ENCODE peak calls at places on chromosome 22, in eight cellular contexts. P is lower lobe of right lung; E is right cardiac atrium; V is neural progenitor cell; S is right atrium auricular region; W is CD8-positive, alpha-beta memory T cell; F is ovary; B is AG04450. I is an unnamed sample.

GRCh38 chr22:45240137-45240809 is 421 bp downstream of the KIAA0930 start:
- DNase-seq in B (no peak), S (no peak), W (no peak), V (peak; percentile 43), P (peak; percentile 75), E (no peak), F (peak; percentile 43), I (peak; percentile 38)

GRCh38 chr22:22552630-22553029 is 6.4 kb downstream of the PRAME start:
- DNase-seq in V (peak; percentile 82), S (no peak), W (no peak), B (no peak), P (no peak), F (no peak), E (no peak), I (no peak)

GRCh38 chr22:44861245-44861644 is 108.9 kb downstream of the ARHGAP8 start:
- DNase-seq in P (no peak), F (no peak), S (no peak), V (no peak), E (no peak), W (no peak), B (no peak), I (no peak)

GRCh38 chr22:29635734-29636357 is 32.4 kb downstream of the NF2 start:
- DNase-seq in B (no peak), S (no peak), V (peak; percentile 51), W (no peak), E (no peak), F (no peak), P (no peak), I (no peak)

GRCh38 chr22:41397143-41397811 is 15.5 kb downstream of the TEF start:
- DNase-seq in V (no peak), B (no peak), W (no peak), P (no peak), S (no peak), F (no peak), E (no peak), I (no peak)

GRCh38 chr22:24585461-24585860 is 7.4 kb downstream of the LRRC75B start:
- DNase-seq in F (no peak), B (no peak), V (no peak), W (no peak), S (no peak), E (no peak), P (no peak), I (no peak)

GRCh38 chr22:31179345-31179744 is 19.4 kb downstream of the RNF185 start:
- DNase-seq in W (no peak), V (no peak), P (no peak), F (no peak), E (no peak), S (no peak), B (no peak), I (peak; percentile 50)

GRCh38 chr22:23715811-23716355 is 25.1 kb downstream of the RGL4 start:
- DNase-seq in E (peak; percentile 56), B (no peak), S (no peak), W (no peak), V (no peak), P (no peak), F (peak; percentile 42), I (no peak)

GRCh38 chr22:18947905-18948304 is 11.8 kb upstream of the PRODH start:
- DNase-seq in S (no peak), P (peak; percentile 43), V (no peak), F (no peak), E (peak; percentile 38), B (no peak), W (no peak), I (peak; percentile 31)

GRCh38 chr22:36467946-36468345 is 13.5 kb downstream of the TXN2 start:
- DNase-seq in V (no peak), P (no peak), E (no peak), S (no peak), B (peak; percentile 94), W (no peak), F (no peak), I (peak; percentile 97)

GRCh38 chr22:37647317-37647716 is 7.8 kb downstream of the SH3BP1 start:
- DNase-seq in E (no peak), S (no peak), V (no peak), W (no peak), P (no peak), B (no peak), F (no peak), I (no peak)

GRCh38 chr22:20611418-20611817 is 104.0 kb downstream of the MED15 start:
- DNase-seq in P (peak; percentile 35), V (no peak), S (no peak), B (no peak), E (no peak), W (no peak), F (no peak), I (no peak)

GRCh38 chr22:42022162-42022847 is 23.7 kb downstream of the WBP2NL start:
- DNase-seq in E (no peak), P (no peak), S (no peak), V (no peak), B (no peak), F (no peak), W (no peak), I (no peak)

GRCh38 chr22:26589845-26590524 is at the start of gene TPST2:
- DNase-seq in F (peak; percentile 81), E (peak; percentile 92), V (peak; percentile 89), W (peak; percentile 74), B (no peak), S (peak; percentile 74), P (peak; percentile 83), I (peak; percentile 70)

GRCh38 chr22:26588749-26589366 is 1.1 kb downstream of the TPST2 start:
- DNase-seq in F (peak; percentile 20), B (no peak), E (no peak), S (no peak), V (no peak), P (no peak), W (no peak), I (no peak)

GRCh38 chr22:26586556-26587325 is 3.2 kb downstream of the TPST2 start:
- DNase-seq in V (no peak), E (no peak), S (peak; percentile 69), B (no peak), P (no peak), W (no peak), F (no peak), I (no peak)

GRCh38 chr22:26589367-26589844 is 526 bp downstream of the TPST2 start:
- DNase-seq in V (peak; percentile 54), S (no peak), B (no peak), E (peak; percentile 73), P (peak; percentile 66), F (peak; percentile 35), W (peak; percentile 21), I (peak; percentile 36)

DNA sequence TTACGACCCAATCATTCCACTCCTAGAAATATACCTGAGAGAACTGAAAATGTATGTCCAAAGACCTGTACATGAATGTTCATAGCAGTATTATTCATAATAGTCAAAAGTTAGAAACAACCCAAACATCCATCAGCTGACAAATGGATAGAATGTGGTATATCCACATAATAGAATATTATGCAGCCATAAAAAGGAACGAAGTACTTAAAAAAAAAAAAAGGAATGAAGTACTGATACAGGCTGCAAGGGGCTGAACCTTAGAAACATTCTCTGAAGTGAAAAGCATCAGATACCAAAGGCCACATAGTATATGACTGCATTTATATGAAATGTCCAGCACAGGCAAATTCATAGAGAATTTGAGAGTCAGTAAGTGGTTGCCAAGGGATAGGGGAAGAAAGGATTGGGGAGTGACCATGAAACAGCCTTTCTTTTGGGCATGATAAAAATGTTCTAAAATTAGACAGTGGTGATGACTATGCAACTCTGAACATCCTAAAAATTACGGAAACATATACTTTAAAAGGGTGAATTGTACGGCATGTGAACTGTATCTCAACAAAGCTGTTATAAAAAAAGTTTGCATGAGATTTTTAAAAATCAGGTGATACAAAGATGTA is 1.8 kb downstream of the TPST2 start:
- DNase-seq in B (no peak), P (no peak), E (no peak), V (no peak), S (no peak), F (no peak), W (no peak), I (no peak)
- H3K4me3 ChIP-seq in B (no peak overlapping the region), P (peak overlapping the region; percentile 88), E (no peak overlapping the region), V (no peak overlapping the region), S (no peak overlapping the region), F (no peak overlapping the region), W (no peak overlapping the region), I (no peak overlapping the region)

GRCh38 chr22:47371263-47372090 is 609.0 kb downstream of the TBC1D22A start:
- DNase-seq in B (no peak), W (no peak), S (no peak), V (no peak), P (peak; percentile 34), F (peak; percentile 9), E (no peak), I (no peak)
- H3K9me3 ChIP-seq in B (peaks cover 5% of the 10 kb centered on the region), W (no peaks in the 10 kb centered on the region), S (no peaks in the 10 kb centered on the region), V (no peaks in the 10 kb centered on the region), P (no peaks in the 10 kb centered on the region), F (no peaks in the 10 kb centered on the region), E (no peaks in the 10 kb centered on the region), I (no peaks in the 10 kb centered on the region)

DNA sequence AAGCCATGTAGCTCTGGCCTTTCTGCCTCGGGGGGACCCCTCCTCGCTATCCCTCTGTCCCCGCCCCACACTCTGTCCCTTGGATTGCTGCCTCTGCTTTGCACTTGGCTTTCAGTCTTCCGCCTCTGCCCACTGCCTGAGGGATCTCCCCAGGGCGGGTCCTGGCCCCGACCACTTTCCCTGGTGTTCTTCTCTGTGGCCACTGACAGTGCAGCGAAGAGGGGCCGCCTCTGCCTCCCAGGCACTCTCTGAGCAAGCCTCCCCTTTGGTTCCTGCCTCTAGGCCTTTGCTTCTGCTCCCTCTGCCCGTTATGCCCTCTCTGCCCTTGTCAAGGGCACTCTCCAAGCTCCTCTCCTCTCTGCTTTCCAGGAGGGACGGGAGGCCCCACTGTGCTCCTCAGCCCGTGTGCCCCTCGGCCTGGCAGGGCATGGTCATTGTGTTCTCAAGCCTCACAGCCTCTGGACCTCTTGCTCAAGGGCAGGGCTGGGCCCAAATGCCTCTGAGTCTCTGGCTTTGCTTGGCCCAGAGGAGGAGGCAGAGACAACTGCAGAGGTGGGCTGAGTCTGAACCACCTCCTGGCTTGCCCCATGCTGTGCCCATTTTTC is 5.5 kb upstream of the MPPED1 start:
- DNase-seq in W (no peak), F (no peak), B (no peak), P (no peak), S (no peak), V (no peak), E (no peak), I (no peak)
- H3K27me3 ChIP-seq in W (peaks cover 6% of the 10 kb centered on the region), F (no peaks in the 10 kb centered on the region), B (peaks cover 13% of the 10 kb centered on the region), P (peaks cover 45% of the 10 kb centered on the region), S (no peaks in the 10 kb centered on the region), V (peaks cover 32% of the 10 kb centered on the region), E (no peaks in the 10 kb centered on the region), I (peaks cover 14% of the 10 kb centered on the region)

GRCh38 chr22:43448048-43448447 is 36.2 kb downstream of the MPPED1 start:
- DNase-seq in V (no peak), W (no peak), F (no peak), E (no peak), P (no peak), B (no peak), S (no peak), I (no peak)

GRCh38 chr22:43449831-43450225 is 38.0 kb downstream of the MPPED1 start:
- DNase-seq in W (no peak), P (no peak), F (no peak), E (no peak), B (no peak), V (no peak), S (no peak), I (no peak)

GRCh38 chr22:43446881-43447280 is 35.1 kb downstream of the MPPED1 start:
- DNase-seq in V (no peak), E (no peak), S (no peak), B (no peak), P (no peak), F (no peak), W (no peak), I (no peak)

GRCh38 chr22:43451651-43452050 is 39.8 kb downstream of the MPPED1 start:
- DNase-seq in F (no peak), W (no peak), P (no peak), E (no peak), S (no peak), V (peak; percentile 59), B (no peak), I (no peak)

GRCh38 chr22:43449205-43449830 is 37.5 kb downstream of the MPPED1 start:
- DNase-seq in S (no peak), W (no peak), P (no peak), B (no peak), F (no peak), V (peak; percentile 52), E (no peak), I (no peak)
- H3K4me3 ChIP-seq in S (no peak overlapping the region), W (no peak overlapping the region), P (no peak overlapping the region), B (no peak overlapping the region), F (no peak overlapping the region), V (no peak overlapping the region), E (no peak overlapping the region), I (no peak overlapping the region)

I was measured in SJSA1.